ENCODE peak calls at places on chromosomes 16 and 17, in seven cellular contexts. One of them, this sample, is unnamed.

GRCh38 chr16:68475071-68475470 is 26.8 kb upstream of the SMPD3 start:
- DNase-seq in prostate gland: no peak
- DNase-seq in psoas muscle: no peak
- DNase-seq in CD4-positive, alpha-beta T cell: no peak
- DNase-seq in tibial artery: no peak
- DNase-seq in mammary epithelial cell: peak; percentile 50
- DNase-seq in left ventricle myocardium inferior: no peak
- DNase-seq in this sample: peak; percentile 63

GRCh38 chr16:71540-72341 is 690 bp downstream of the RHBDF1 start:
- DNase-seq in prostate gland: peak; percentile 97
- DNase-seq in psoas muscle: peak; percentile 81
- DNase-seq in CD4-positive, alpha-beta T cell: no peak
- DNase-seq in tibial artery: peak; percentile 93
- DNase-seq in mammary epithelial cell: peak; percentile 90
- DNase-seq in left ventricle myocardium inferior: peak; percentile 75
- DNase-seq in this sample: peak; percentile 96

GRCh38 chr16:65122974-65123845 is 1.3 kb upstream of the CDH11 start:
- DNase-seq in prostate gland: peak; percentile 33
- DNase-seq in psoas muscle: peak; percentile 62
- DNase-seq in CD4-positive, alpha-beta T cell: no peak
- DNase-seq in tibial artery: peak; percentile 86
- DNase-seq in mammary epithelial cell: no peak
- DNase-seq in left ventricle myocardium inferior: peak; percentile 64
- DNase-seq in this sample: peak; percentile 16

GRCh38 chr17:79892457-79893236 is 53.4 kb upstream of the CBX4 start:
- DNase-seq in prostate gland: peak; percentile 43
- DNase-seq in psoas muscle: no peak
- DNase-seq in CD4-positive, alpha-beta T cell: no peak
- DNase-seq in tibial artery: peak; percentile 27
- DNase-seq in mammary epithelial cell: peak; percentile 20
- DNase-seq in left ventricle myocardium inferior: no peak
- DNase-seq in this sample: peak; percentile 31

GRCh38 chr17:6279659-6280058 is 155.3 kb downstream of the AIPL1 start:
- DNase-seq in prostate gland: peak; percentile 33
- DNase-seq in psoas muscle: no peak
- DNase-seq in CD4-positive, alpha-beta T cell: no peak
- DNase-seq in tibial artery: no peak
- DNase-seq in mammary epithelial cell: peak; percentile 88
- DNase-seq in left ventricle myocardium inferior: no peak
- DNase-seq in this sample: peak; percentile 93

GRCh38 chr17:8122923-8123694 is 797 bp downstream of the HES7 start:
- DNase-seq in prostate gland: no peak
- DNase-seq in psoas muscle: no peak
- DNase-seq in CD4-positive, alpha-beta T cell: no peak
- DNase-seq in tibial artery: no peak
- DNase-seq in mammary epithelial cell: peak; percentile 42
- DNase-seq in left ventricle myocardium inferior: no peak
- DNase-seq in this sample: no peak

GRCh38 chr16:5056347-5056746 is 9.4 kb downstream of the C16orf89 start:
- DNase-seq in prostate gland: no peak
- DNase-seq in psoas muscle: no peak
- DNase-seq in CD4-positive, alpha-beta T cell: peak; percentile 21
- DNase-seq in tibial artery: no peak
- DNase-seq in mammary epithelial cell: no peak
- DNase-seq in left ventricle myocardium inferior: no peak
- DNase-seq in this sample: no peak

GRCh38 chr16:57859331-57859730 is 57.0 kb upstream of the KIFC3 start:
- DNase-seq in prostate gland: no peak
- DNase-seq in psoas muscle: no peak
- DNase-seq in CD4-positive, alpha-beta T cell: no peak
- DNase-seq in tibial artery: no peak
- DNase-seq in mammary epithelial cell: no peak
- DNase-seq in left ventricle myocardium inferior: no peak
- DNase-seq in this sample: peak; percentile 23

GRCh38 chr16:78939600-78939999 is 660.9 kb downstream of the MAF start:
- DNase-seq in prostate gland: no peak
- DNase-seq in psoas muscle: no peak
- DNase-seq in CD4-positive, alpha-beta T cell: no peak
- DNase-seq in tibial artery: no peak
- DNase-seq in mammary epithelial cell: no peak
- DNase-seq in left ventricle myocardium inferior: no peak
- DNase-seq in this sample: no peak

GRCh38 chr16:48565752-48566151 is 44.2 kb downstream of the N4BP1 start:
- DNase-seq in prostate gland: no peak
- DNase-seq in psoas muscle: no peak
- DNase-seq in CD4-positive, alpha-beta T cell: no peak
- DNase-seq in tibial artery: no peak
- DNase-seq in mammary epithelial cell: no peak
- DNase-seq in left ventricle myocardium inferior: no peak
- DNase-seq in this sample: no peak

GRCh38 chr17:36152639-36153120 is 23.8 kb downstream of the TBC1D3B start:
- DNase-seq in prostate gland: no peak
- DNase-seq in psoas muscle: no peak
- DNase-seq in CD4-positive, alpha-beta T cell: no peak
- DNase-seq in tibial artery: no peak
- DNase-seq in mammary epithelial cell: no peak
- DNase-seq in left ventricle myocardium inferior: no peak
- DNase-seq in this sample: no peak

GRCh38 chr17:2244545-2245525 is 58.8 kb downstream of the SMG6 start:
- DNase-seq in prostate gland: peak; percentile 83
- DNase-seq in psoas muscle: peak; percentile 89
- DNase-seq in CD4-positive, alpha-beta T cell: peak; percentile 81
- DNase-seq in tibial artery: peak; percentile 91
- DNase-seq in mammary epithelial cell: peak; percentile 66
- DNase-seq in left ventricle myocardium inferior: peak; percentile 84
- DNase-seq in this sample: peak; percentile 82

GRCh38 chr17:50151937-50152547 is 1.6 kb upstream of the PPP1R9B start:
- DNase-seq in prostate gland: peak; percentile 91
- DNase-seq in psoas muscle: peak; percentile 82
- DNase-seq in CD4-positive, alpha-beta T cell: peak; percentile 42
- DNase-seq in tibial artery: peak; percentile 92
- DNase-seq in mammary epithelial cell: peak; percentile 87
- DNase-seq in left ventricle myocardium inferior: peak; percentile 87
- DNase-seq in this sample: peak; percentile 92
- TF ChIP-seq CTCF in prostate gland: no peak
- TF ChIP-seq CTCF in psoas muscle: no peak
- TF ChIP-seq CTCF in CD4-positive, alpha-beta T cell: no peak
- TF ChIP-seq CTCF in tibial artery: peak; percentile 25
- TF ChIP-seq CTCF in mammary epithelial cell: no peak
- TF ChIP-seq CTCF in left ventricle myocardium inferior: no peak
- TF ChIP-seq CTCF in this sample: no peak

GRCh38 chr17:50173335-50173941 is 7.6 kb downstream of the SGCA start:
- DNase-seq in prostate gland: no peak
- DNase-seq in psoas muscle: peak; percentile 38
- DNase-seq in CD4-positive, alpha-beta T cell: no peak
- DNase-seq in tibial artery: peak; percentile 87
- DNase-seq in mammary epithelial cell: peak; percentile 28
- DNase-seq in left ventricle myocardium inferior: no peak
- DNase-seq in this sample: no peak
- H3K27ac ChIP-seq in prostate gland: peak overlapping the region; percentile 63
- H3K27ac ChIP-seq in psoas muscle: peak overlapping the region; percentile 61
- H3K27ac ChIP-seq in CD4-positive, alpha-beta T cell: no peak overlapping the region
- H3K27ac ChIP-seq in tibial artery: peak overlapping the region; percentile 98
- H3K27ac ChIP-seq in mammary epithelial cell: peak overlapping the region; percentile 17
- H3K27ac ChIP-seq in left ventricle myocardium inferior: peak overlapping the region; percentile 70
- H3K27ac ChIP-seq in this sample: peak overlapping the region; percentile 56

DNA sequence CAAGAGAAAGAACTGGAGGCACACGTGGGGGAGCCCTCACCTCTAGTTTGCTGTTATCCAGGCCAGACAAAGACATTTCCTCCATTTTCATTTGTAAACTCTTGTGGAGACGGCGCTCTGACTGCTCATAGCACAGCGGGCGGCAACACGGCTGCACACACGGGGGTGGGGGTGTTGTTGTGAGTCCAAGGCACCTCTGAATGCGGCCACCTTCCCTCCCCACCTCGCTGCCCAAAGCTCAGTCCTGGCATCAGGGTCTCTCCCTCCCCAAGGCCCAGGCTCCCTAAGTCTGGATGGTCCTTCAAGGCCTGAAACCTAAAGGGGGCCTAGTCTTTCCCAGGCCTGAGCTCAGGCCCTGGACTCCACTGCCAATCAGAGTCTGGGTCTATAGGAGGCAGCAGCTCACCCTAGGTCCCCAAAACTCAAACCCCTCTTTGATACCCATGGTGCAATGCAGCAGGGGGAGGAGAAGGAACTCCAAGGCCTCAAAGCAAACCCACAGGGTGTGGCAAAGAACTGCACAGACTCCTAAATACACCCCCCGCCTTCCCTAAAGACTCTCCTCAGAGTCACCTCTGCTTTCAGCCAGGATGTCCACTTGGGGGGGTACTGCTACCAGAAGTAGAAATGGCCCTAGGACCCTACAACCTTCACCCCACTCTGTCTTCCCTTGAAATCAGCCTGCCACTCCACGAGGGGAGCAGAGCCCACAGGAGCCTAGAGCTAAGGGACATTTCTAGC is 1.5 kb downstream of the ATXN7L3 start:
- DNase-seq in prostate gland: peak; percentile 42
- DNase-seq in psoas muscle: no peak
- DNase-seq in CD4-positive, alpha-beta T cell: peak; percentile 35
- DNase-seq in tibial artery: no peak
- DNase-seq in mammary epithelial cell: peak; percentile 63
- DNase-seq in left ventricle myocardium inferior: no peak
- DNase-seq in this sample: peak; percentile 45
- TF ChIP-seq CTCF in prostate gland: no peak
- TF ChIP-seq CTCF in psoas muscle: no peak
- TF ChIP-seq CTCF in CD4-positive, alpha-beta T cell: no peak
- TF ChIP-seq CTCF in tibial artery: no peak
- TF ChIP-seq CTCF in mammary epithelial cell: no peak
- TF ChIP-seq CTCF in left ventricle myocardium inferior: no peak
- TF ChIP-seq CTCF in this sample: peak; percentile 16

DNA sequence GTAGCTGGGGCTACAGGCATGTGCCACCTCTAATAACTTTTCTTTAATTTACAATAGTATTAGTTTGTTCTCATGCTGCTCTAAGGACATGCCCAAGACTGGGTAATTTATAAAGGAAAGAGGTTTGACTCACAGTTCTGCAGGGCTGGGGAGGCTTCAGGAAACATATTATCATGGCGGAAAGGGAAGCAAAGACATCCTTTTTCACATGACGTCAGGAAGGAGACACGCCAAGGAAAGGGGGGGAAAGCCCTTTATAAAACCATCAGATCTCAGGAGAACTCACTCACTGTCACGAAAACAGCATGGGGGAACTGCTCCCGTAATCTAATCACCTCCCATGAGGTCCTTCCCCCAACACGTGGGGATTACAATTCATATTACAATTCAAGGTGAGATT is 18.3 kb downstream of the IL4R start:
- DNase-seq in prostate gland: no peak
- DNase-seq in psoas muscle: no peak
- DNase-seq in CD4-positive, alpha-beta T cell: no peak
- DNase-seq in tibial artery: peak; percentile 31
- DNase-seq in mammary epithelial cell: no peak
- DNase-seq in left ventricle myocardium inferior: no peak
- DNase-seq in this sample: no peak
- H3K27ac ChIP-seq in prostate gland: no peak overlapping the region
- H3K27ac ChIP-seq in psoas muscle: peak overlapping the region; percentile 63
- H3K27ac ChIP-seq in CD4-positive, alpha-beta T cell: no peak overlapping the region
- H3K27ac ChIP-seq in tibial artery: peak overlapping the region; percentile 99
- H3K27ac ChIP-seq in mammary epithelial cell: no peak overlapping the region
- H3K27ac ChIP-seq in left ventricle myocardium inferior: peak overlapping the region; percentile 91
- H3K27ac ChIP-seq in this sample: no peak overlapping the region

GRCh38 chr16:72891291-72892227 is 156.4 kb downstream of the ZFHX3 start:
- DNase-seq in prostate gland: no peak
- DNase-seq in psoas muscle: no peak
- DNase-seq in CD4-positive, alpha-beta T cell: no peak
- DNase-seq in tibial artery: peak; percentile 54
- DNase-seq in mammary epithelial cell: no peak
- DNase-seq in left ventricle myocardium inferior: no peak
- DNase-seq in this sample: no peak
- TF ChIP-seq CTCF in prostate gland: no peak
- TF ChIP-seq CTCF in psoas muscle: no peak
- TF ChIP-seq CTCF in CD4-positive, alpha-beta T cell: no peak
- TF ChIP-seq CTCF in tibial artery: no peak
- TF ChIP-seq CTCF in mammary epithelial cell: no peak
- TF ChIP-seq CTCF in left ventricle myocardium inferior: no peak
- TF ChIP-seq CTCF in this sample: no peak

GRCh38 chr16:84605339-84605848 is 12.5 kb downstream of the COTL1 start:
- DNase-seq in prostate gland: no peak
- DNase-seq in psoas muscle: no peak
- DNase-seq in CD4-positive, alpha-beta T cell: no peak
- DNase-seq in tibial artery: no peak
- DNase-seq in mammary epithelial cell: no peak
- DNase-seq in left ventricle myocardium inferior: no peak
- DNase-seq in this sample: no peak
- H3K27ac ChIP-seq in prostate gland: no peak overlapping the region
- H3K27ac ChIP-seq in psoas muscle: no peak overlapping the region
- H3K27ac ChIP-seq in CD4-positive, alpha-beta T cell: peak overlapping the region; percentile 39
- H3K27ac ChIP-seq in tibial artery: no peak overlapping the region
- H3K27ac ChIP-seq in mammary epithelial cell: no peak overlapping the region
- H3K27ac ChIP-seq in left ventricle myocardium inferior: no peak overlapping the region
- H3K27ac ChIP-seq in this sample: peak overlapping the region; percentile 58